ENCODE peak calls at places on chromosomes 3 and 15, in eight cellular contexts. H is GM13976, W is ovary, D is neural crest cell, S is PC-3, C is B cell, N is cardiac fibroblast, R is IMR-90. Q is an unnamed sample.

GRCh38 chr3:163043074-163043473 is 1546.5 kb downstream of the OTOL1 start:
- DNase-seq in C (no peak), N (peak), R (peak), H (no peak), D (no peak), S (peak), W (no peak), Q (no peak)

GRCh38 chr15:57364282-57365007 is 11.9 kb upstream of the CGNL1 start:
- DNase-seq in D (no peak), H (no peak), N (peak), W (no peak), R (peak), C (no peak), S (no peak), Q (peak)

GRCh38 chr15:32861741-32862140 is 143.9 kb downstream of the GREM1 start:
- DNase-seq in R (peak), W (peak), C (peak), S (no peak), H (no peak), D (peak), N (peak), Q (no peak)

GRCh38 chr15:57146394-57147140 is 228.1 kb downstream of the TCF12 start:
- DNase-seq in D (no peak), W (no peak), S (peak), N (peak), R (peak), H (peak), C (no peak), Q (no peak)

GRCh38 chr3:154730221-154730620 is 300.2 kb upstream of the GPR149 start:
- DNase-seq in N (no peak), C (no peak), H (no peak), W (no peak), R (no peak), D (no peak), S (no peak), Q (no peak)

GRCh38 chr15:38072507-38073277 is 138.3 kb downstream of the TMCO5A start:
- DNase-seq in H (peak), S (peak), W (peak), D (peak), R (peak), C (peak), N (peak), Q (no peak)

GRCh38 chr3:106030620-106030945 is 161.8 kb upstream of the CBLB start:
- DNase-seq in R (peak), C (no peak), N (peak), H (no peak), S (peak), W (no peak), D (no peak), Q (no peak)

GRCh38 chr3:69951616-69952015 is 47.9 kb upstream of the SAMMSON start:
- DNase-seq in D (no peak), W (no peak), N (no peak), C (no peak), H (no peak), S (no peak), R (peak), Q (no peak)

GRCh38 chr3:15064299-15064834 is 748 bp downstream of the MRPS25 start:
- DNase-seq in R (peak), W (no peak), S (peak), H (peak), N (peak), C (no peak), D (no peak), Q (peak)

GRCh38 chr15:48112242-48112641 is 8.5 kb upstream of the SLC24A5 start:
- DNase-seq in N (peak), R (peak), D (no peak), S (peak), C (no peak), H (peak), W (no peak), Q (no peak)
- TF ChIP-seq CTCF in N (peak), R (peak), D (peak), S (peak), C (no peak), H (no peak), W (no peak), Q (no peak)

GRCh38 chr15:50128266-50128665 is 9.2 kb upstream of the ATP8B4 start:
- DNase-seq in R (no peak), S (no peak), W (peak), H (no peak), N (no peak), D (no peak), C (no peak), Q (peak)
- TF ChIP-seq CTCF in R (no peak), S (no peak), W (no peak), H (no peak), N (no peak), D (peak), C (no peak), Q (peak)

DNA sequence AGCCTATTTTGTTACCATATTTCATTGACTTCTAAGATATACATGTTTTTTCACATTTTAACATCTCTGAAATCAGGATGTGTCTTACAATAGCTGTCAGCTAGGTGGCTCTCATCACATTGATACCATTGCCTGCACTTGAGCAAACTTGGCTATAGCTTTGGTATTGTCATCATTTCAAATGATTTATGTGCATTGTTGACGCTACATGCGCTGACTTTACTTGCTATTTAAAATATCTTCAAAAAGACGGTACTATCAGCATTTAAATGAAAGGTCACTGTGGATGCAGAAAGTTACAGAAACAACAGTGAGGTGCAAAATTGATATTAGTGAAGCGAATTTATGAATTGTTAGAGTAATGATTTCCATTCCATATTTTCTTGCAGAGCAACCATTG is 54.0 kb upstream of the ABHD2 start:
- DNase-seq in N (peak), S (peak), H (no peak), D (no peak), R (peak), C (no peak), W (no peak), Q (no peak)
- TF ChIP-seq CTCF in N (peak), S (peak), H (no peak), D (peak), R (peak), C (no peak), W (no peak), Q (no peak)

GRCh38 chr15:58854598-58854997 is 78.9 kb downstream of the SLTM start:
- DNase-seq in C (no peak), N (peak), D (no peak), R (peak), W (no peak), S (no peak), H (no peak), Q (no peak)

GRCh38 chr15:58856090-58856489 is 77.4 kb downstream of the SLTM start:
- DNase-seq in H (no peak), D (no peak), W (no peak), S (peak), C (no peak), R (peak), N (peak), Q (no peak)

DNA sequence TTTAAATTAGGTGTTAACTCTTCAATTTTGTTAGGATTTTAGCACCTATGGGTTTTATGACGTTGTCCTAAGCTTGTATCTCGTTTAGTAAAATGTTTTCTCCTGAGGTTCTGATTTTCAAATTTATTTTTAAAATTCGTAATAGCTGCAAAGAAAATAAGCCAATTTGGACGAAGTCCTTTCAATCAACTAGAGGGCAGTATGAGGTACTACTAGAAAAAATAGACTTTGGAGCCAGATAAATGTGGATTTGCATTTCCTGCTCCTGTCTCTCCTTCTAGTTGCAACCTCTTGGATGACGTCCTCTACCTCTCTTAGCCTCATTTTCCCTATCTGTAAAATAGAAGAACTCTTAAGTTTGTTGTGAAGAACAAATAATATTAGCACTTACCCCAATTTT is 81.1 kb downstream of the SLTM start:
- DNase-seq in H (no peak), R (no peak), W (no peak), N (no peak), S (peak), D (no peak), C (no peak), Q (no peak)
- TF ChIP-seq CTCF in H (no peak), R (no peak), W (no peak), N (no peak), S (peak), D (peak), C (no peak), Q (peak)

DNA sequence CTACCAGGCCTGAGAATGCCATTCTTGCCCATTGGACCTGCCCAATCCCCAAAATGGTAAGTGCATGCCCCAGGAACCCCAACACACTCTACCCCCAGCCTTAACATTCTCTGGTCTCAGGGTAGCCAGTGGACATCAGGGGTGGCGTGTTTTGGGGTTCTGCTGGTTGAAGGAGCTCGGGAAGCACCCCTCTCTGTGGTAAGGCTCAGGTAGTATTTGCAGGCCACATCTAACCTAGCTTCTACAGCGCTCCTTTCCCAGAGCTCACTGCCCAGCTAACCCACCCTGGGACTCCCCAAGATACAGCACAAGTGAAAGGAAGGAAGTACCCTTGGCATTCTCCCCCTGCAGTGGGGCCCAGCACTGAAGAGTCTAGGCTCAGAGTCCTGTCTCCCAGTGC is 19.8 kb downstream of the NMNAT3 start:
- DNase-seq in S (no peak), C (no peak), R (no peak), N (no peak), W (no peak), D (no peak), H (no peak), Q (no peak)
- TF ChIP-seq CTCF in S (no peak), C (no peak), R (no peak), N (no peak), W (no peak), D (no peak), H (no peak), Q (no peak)

DNA sequence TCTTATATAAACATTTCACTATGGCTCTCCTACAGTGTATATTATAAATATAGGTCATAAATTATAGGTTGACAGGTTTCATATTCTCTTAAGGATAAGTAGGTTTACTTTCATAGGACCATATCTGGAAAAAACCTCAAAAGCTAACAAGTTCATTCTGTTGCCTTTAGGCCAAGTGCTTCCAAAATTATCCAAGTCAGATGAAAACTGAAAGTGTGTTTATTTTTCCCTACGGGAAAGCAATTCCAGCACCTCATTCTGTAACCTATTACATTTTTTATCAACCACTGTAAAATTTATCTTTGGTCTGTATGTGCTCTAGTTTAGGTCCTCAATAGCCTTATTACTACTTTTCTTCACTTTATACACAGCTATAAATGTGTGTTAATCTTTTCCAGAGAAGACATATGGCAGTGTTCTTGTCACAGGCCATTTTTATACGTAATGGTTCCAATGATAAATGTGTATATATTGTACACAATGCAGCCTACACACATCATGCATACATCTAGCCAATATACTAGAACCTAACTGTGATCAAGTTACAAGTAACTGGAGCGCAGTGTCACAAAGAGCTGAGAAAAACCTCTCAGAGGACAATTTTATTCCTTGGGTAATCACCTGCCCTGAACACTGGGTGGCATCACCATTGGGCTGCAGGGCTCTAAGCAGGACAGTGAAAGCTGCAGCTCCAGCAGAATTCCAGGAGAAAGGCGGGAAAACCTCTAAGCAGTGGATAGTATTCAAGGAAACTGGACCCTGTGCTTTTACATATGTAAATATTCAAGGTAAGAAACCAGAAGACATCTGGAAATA is 251.3 kb downstream of the CTNNB1 start:
- DNase-seq in D (no peak), C (no peak), W (no peak), S (peak), R (no peak), N (no peak), H (no peak), Q (no peak)
- TF ChIP-seq CTCF in D (peak), C (no peak), W (no peak), S (peak), R (no peak), N (no peak), H (no peak), Q (no peak)

GRCh38 chr15:51382787-51383186 is 41.3 kb downstream of the GLDN start:
- DNase-seq in H (peak), D (peak), R (peak), W (no peak), C (no peak), S (peak), N (peak), Q (no peak)
- TF ChIP-seq CTCF in H (peak), D (peak), R (peak), W (no peak), C (no peak), S (peak), N (peak), Q (peak)

DNA sequence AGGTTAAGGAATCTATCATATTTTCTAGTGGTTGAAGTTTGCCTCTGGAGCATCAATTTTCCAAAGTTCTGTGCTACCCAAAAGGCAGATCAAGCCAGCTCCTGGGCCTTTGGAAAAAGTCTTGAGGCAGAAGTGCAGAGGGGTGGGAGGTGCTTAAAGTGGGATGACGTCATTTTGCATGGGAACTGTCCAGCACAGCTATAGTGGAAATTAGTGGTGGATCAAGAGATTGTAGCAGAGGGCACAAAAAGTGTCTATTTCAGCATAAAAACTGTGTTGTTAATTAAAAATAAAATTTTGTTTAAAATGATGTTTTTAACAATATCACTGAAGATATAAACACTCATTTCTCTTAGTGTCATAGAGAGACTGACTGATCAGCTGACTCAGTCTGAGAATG is 221.9 kb downstream of the LRRN1 start:
- DNase-seq in D (no peak), C (no peak), H (no peak), R (no peak), W (no peak), S (no peak), N (no peak), Q (no peak)
- TF ChIP-seq CTCF in D (no peak), C (no peak), H (no peak), R (no peak), W (no peak), S (no peak), N (no peak), Q (no peak)

GRCh38 chr3:57140894-57141293 is 24.3 kb downstream of the IL17RD start:
- DNase-seq in D (no peak), S (no peak), N (no peak), W (no peak), H (no peak), R (no peak), C (no peak), Q (no peak)

GRCh38 chr3:57142335-57142734 is 22.8 kb downstream of the IL17RD start:
- DNase-seq in W (no peak), R (no peak), C (no peak), N (no peak), H (no peak), S (no peak), D (no peak), Q (no peak)

GRCh38 chr3:57144952-57145351 is 20.2 kb downstream of the IL17RD start:
- DNase-seq in S (no peak), H (no peak), D (no peak), N (no peak), C (no peak), R (no peak), W (no peak), Q (no peak)

GRCh38 chr3:57143886-57144459 is 21.2 kb downstream of the IL17RD start:
- DNase-seq in N (no peak), C (no peak), S (no peak), W (no peak), H (no peak), D (no peak), R (no peak), Q (no peak)

DNA sequence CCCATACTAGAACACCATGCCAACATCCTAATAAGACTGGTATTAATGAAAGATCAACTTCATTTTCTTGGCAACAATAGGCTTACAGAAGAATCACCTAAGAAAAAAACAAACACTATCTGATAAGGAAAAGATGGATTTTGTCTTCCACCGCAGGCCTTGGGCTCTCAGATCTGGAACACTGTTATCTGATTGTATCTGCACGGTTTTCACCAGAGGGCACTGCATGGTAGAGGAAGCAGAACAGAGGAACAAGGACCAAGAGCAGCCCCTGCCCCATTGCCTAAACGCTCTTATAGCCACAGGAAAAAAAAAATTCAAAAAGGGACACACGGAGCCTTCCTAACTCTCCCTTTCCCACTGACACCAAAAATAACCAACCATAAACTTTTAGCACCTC is 23.4 kb downstream of the IL17RD start:
- DNase-seq in D (no peak), C (no peak), W (no peak), N (no peak), S (no peak), H (no peak), R (no peak), Q (no peak)
- TF ChIP-seq CTCF in D (no peak), C (no peak), W (no peak), N (no peak), S (peak), H (no peak), R (no peak), Q (no peak)

DNA sequence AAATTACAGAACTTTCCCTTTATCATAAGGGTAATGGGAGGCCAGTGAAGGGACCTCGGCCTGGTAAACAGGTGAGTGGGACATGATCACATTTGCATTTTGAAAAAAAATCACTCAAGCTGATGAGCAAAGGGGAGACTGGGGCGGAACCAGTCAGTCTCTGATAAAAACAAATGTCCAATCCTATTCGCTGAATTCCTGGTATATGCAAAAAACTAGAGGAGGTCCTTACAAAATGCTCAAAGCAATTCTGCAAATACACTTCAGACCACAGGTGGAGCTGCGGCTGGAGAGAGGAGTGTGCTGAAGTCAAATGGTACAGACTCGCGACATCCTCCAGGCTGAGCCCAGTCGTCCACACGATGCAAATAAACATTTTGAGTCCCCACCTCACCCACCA is 166.7 kb downstream of the FOXP1 start:
- DNase-seq in C (no peak), W (no peak), D (no peak), N (no peak), R (no peak), H (no peak), S (peak), Q (no peak)
- TF ChIP-seq CTCF in C (peak), W (no peak), D (peak), N (no peak), R (no peak), H (no peak), S (peak), Q (no peak)

Q was measured in CD14-positive monocyte.